ENCODE peak calls at places on chromosomes 6 and 20, in five cellular contexts. C is NCI-H2171, M is WERI-Rb-1, E is brain microvascular endothelial cell, Z is endothelial cell of umbilical vein. U is an unnamed sample.

GRCh38 chr6:153032255-153032882 is 29.9 kb upstream of the MTRF1L start:
- DNase-seq in Z (peak), M (no peak), C (no peak), E (no peak), U (peak)

GRCh38 chr6:5937516-5937915 is 69.2 kb downstream of the NRN1 start:
- DNase-seq in M (no peak), Z (no peak), E (no peak), C (no peak), U (peak)

GRCh38 chr6:127201321-127201720 is 65.3 kb upstream of the RNF146 start:
- DNase-seq in M (no peak), C (no peak), E (peak), Z (peak), U (no peak)

GRCh38 chr6:36131517-36132220 is 1.4 kb downstream of the MAPK13 start:
- DNase-seq in C (no peak), M (peak), E (peak), Z (peak), U (no peak)

GRCh38 chr20:41011551-41012067 is 17.0 kb upstream of the TOP1 start:
- DNase-seq in Z (no peak), M (no peak), E (no peak), C (no peak), U (no peak)

GRCh38 chr6:83985715-83986114 is 47.9 kb upstream of the MRAP2 start:
- DNase-seq in C (no peak), Z (no peak), M (no peak), E (no peak), U (no peak)

GRCh38 chr6:140711019-140711613 is 1336.7 kb upstream of the CITED2 start:
- DNase-seq in E (no peak), C (no peak), Z (no peak), M (no peak), U (no peak)

GRCh38 chr6:3267162-3267561 is 8.4 kb downstream of the PSMG4 start:
- DNase-seq in E (no peak), M (no peak), Z (no peak), C (no peak), U (no peak)

GRCh38 chr20:50625986-50626677 is 65.2 kb downstream of the RIPOR3 start:
- DNase-seq in M (peak), C (peak), Z (no peak), E (peak), U (no peak)